ENCODE peak calls at places on chromosome 2, in six cellular contexts. V is fibroblast of pulmonary artery, N is OCI-LY7, L is HCT116, Y is fibroblast of the aortic adventitia, P is mesothelial cell of epicardium. W is an unnamed sample.

GRCh38 chr2:106581755-106582430 is 94.7 kb downstream of the CD8B2 start:
- DNase-seq in L (peak), N (peak), P (peak), Y (peak), V (peak), W (peak)

GRCh38 chr2:185896090-185896693 is 157.6 kb downstream of the FSIP2 start:
- DNase-seq in Y (no peak), P (no peak), V (no peak), L (no peak), N (no peak), W (no peak)

GRCh38 chr2:179107737-179108136 is 57.8 kb upstream of the CCDC141 start:
- DNase-seq in N (no peak), V (peak), P (no peak), Y (no peak), L (no peak), W (no peak)

GRCh38 chr2:60794271-60794863 is 38.3 kb downstream of the PAPOLG start:
- DNase-seq in P (no peak), N (peak), Y (peak), V (peak), L (no peak), W (peak)

GRCh38 chr2:73970268-73970803 is 14.4 kb upstream of the TET3 start:
- DNase-seq in V (no peak), L (no peak), Y (no peak), N (no peak), P (no peak), W (no peak)

GRCh38 chr2:120508581-120509041 is 162.7 kb downstream of the INHBB start:
- DNase-seq in N (no peak), V (peak), P (no peak), L (no peak), Y (peak), W (no peak)

GRCh38 chr2:1744151-1744445 is 217 bp downstream of the PXDN start:
- DNase-seq in P (no peak), N (no peak), V (no peak), L (no peak), Y (peak), W (no peak)

GRCh38 chr2:120180066-120180465 is 43.1 kb downstream of the TMEM185B start:
- DNase-seq in L (no peak), P (no peak), Y (no peak), V (no peak), N (no peak), W (no peak)

GRCh38 chr2:1791670-1792069 is 47.4 kb upstream of the PXDN start:
- DNase-seq in N (no peak), Y (peak), V (no peak), P (no peak), L (no peak), W (no peak)

GRCh38 chr2:238284802-238285515 is 3.5 kb downstream of the PER2 start:
- DNase-seq in P (no peak), L (no peak), Y (no peak), V (no peak), N (no peak), W (no peak)

GRCh38 chr2:157901325-157901724 is 25.2 kb upstream of the ACVR1 start:
- DNase-seq in Y (no peak), L (no peak), N (no peak), P (no peak), V (no peak), W (no peak)

GRCh38 chr2:37670378-37671012 is 947 bp downstream of the CDC42EP3 start:
- DNase-seq in L (no peak), N (no peak), V (peak), Y (peak), P (no peak), W (no peak)

GRCh38 chr2:28366149-28366495 is 26.5 kb upstream of the FOSL2 start:
- DNase-seq in P (no peak), N (no peak), Y (no peak), V (no peak), L (no peak), W (no peak)

GRCh38 chr2:189116059-189116458 is 63.5 kb downstream of the COL5A2 start:
- DNase-seq in Y (no peak), N (no peak), P (no peak), V (no peak), L (no peak), W (no peak)

GRCh38 chr2:189118386-189118785 is 61.2 kb downstream of the COL5A2 start:
- DNase-seq in N (no peak), P (no peak), Y (no peak), V (no peak), L (no peak), W (no peak)

GRCh38 chr2:189116984-189117383 is 62.6 kb downstream of the COL5A2 start:
- DNase-seq in Y (peak), L (no peak), N (no peak), V (peak), P (no peak), W (no peak)

GRCh38 chr2:189113963-189114362 is 65.6 kb downstream of the COL5A2 start:
- DNase-seq in Y (peak), L (no peak), V (no peak), P (no peak), N (no peak), W (no peak)

GRCh38 chr2:189115126-189115525 is 64.4 kb downstream of the COL5A2 start:
- DNase-seq in N (no peak), Y (peak), V (peak), P (no peak), L (peak), W (no peak)
- TF ChIP-seq CTCF in N (peak), Y (peak), V (peak), P (no peak), L (no peak), W (peak)

GRCh38 chr2:21895200-21895599 is 771.4 kb downstream of the TDRD15 start:
- DNase-seq in L (no peak), N (no peak), P (no peak), Y (no peak), V (no peak), W (no peak)

GRCh38 chr2:21892140-21892539 is 768.4 kb downstream of the TDRD15 start:
- DNase-seq in V (no peak), Y (no peak), L (no peak), P (no peak), N (no peak), W (no peak)

GRCh38 chr2:21891191-21891590 is 767.4 kb downstream of the TDRD15 start:
- DNase-seq in Y (no peak), L (no peak), V (no peak), P (no peak), N (no peak), W (no peak)

DNA sequence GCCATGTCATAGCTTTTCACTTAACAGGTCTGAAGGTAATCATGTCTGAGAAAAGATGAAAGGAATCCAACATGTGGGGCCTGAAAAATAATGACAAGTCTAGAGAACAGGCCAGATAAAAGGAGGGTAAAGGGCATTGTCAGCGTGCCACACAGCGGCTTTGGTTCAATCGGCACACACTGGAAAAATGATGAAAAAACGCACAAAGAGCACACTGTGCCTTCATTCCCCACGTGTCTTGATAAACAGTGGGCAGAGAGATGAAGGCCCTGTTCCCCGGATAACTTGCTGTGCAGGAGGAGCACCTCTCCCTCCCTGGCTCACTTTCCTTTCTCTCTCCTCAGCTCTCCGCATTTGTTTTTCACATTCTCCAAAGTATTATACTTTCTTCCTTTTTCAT is 766.3 kb downstream of the TDRD15 start:
- DNase-seq in N (no peak), P (no peak), L (no peak), Y (no peak), V (no peak), W (no peak)
- TF ChIP-seq CTCF in N (no peak), P (no peak), L (no peak), Y (no peak), V (no peak), W (no peak)

GRCh38 chr2:25856377-25856776 is 21.9 kb downstream of the ASXL2 start:
- DNase-seq in P (no peak), V (no peak), L (no peak), N (no peak), Y (no peak), W (no peak)
- TF ChIP-seq CTCF in P (no peak), V (no peak), L (peak), N (peak), Y (no peak), W (peak)

GRCh38 chr2:111702119-111702808 is 181.7 kb downstream of the ANAPC1 start:
- DNase-seq in P (no peak), V (peak), N (peak), Y (peak), L (peak), W (peak)
- TF ChIP-seq CTCF in P (peak), V (peak), N (peak), Y (peak), L (peak), W (peak)

DNA sequence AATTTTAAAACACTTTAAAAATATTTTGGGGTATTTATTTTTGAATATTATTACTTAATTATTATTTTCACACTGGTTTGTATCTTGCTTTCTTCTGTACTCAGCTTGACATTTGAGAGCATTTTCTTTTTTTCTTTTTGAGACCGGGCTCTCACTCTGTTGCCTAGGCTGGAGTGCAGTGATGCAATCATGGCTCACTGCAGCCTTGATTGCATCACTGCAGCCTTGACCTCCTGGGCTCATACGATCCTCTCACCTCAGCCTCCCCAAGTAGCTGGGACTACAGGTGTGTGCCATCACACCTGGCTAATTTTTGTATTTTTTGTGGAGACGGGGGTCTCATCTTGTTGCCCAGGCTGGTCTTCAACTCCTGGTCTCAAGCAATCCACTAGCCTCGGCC is 79.9 kb upstream of the DLX2 start:
- DNase-seq in P (no peak), N (no peak), V (no peak), L (no peak), Y (no peak), W (no peak)
- TF ChIP-seq CTCF in P (no peak), N (no peak), V (no peak), L (no peak), Y (no peak), W (no peak)